ENCODE peak calls at places on chromosomes 2 and 18, in seven cellular contexts. Q is left ventricle myocardium inferior, W is endothelial cell, Y is prostate gland, O is heart right ventricle, Z is keratinocyte, X is kidney. H is an unnamed sample.

GRCh38 chr2:34961822-34962221 is 1362.7 kb upstream of the FAM98A start:
- DNase-seq in O (no peak), Q (no peak), Z (no peak), X (no peak), Y (no peak), W (no peak), H (no peak)

GRCh38 chr2:197310271-197310939 is at the start of gene ANKRD44:
- DNase-seq in W (peak), Z (no peak), Q (peak), X (peak), Y (peak), O (peak), H (peak)

GRCh38 chr2:70896765-70897202 is 38.9 kb upstream of the ATP6V1B1 start:
- DNase-seq in Y (no peak), W (no peak), O (no peak), X (no peak), Q (no peak), Z (no peak), H (no peak)

GRCh38 chr2:240308111-240308651 is 127.3 kb upstream of the GPC1 start:
- DNase-seq in Q (no peak), O (no peak), W (no peak), X (no peak), Z (no peak), Y (no peak), H (no peak)

GRCh38 chr2:45344502-45344901 is 266.6 kb downstream of the SRBD1 start:
- DNase-seq in W (no peak), Z (no peak), O (no peak), Y (no peak), Q (no peak), X (no peak), H (no peak)

GRCh38 chr2:132577693-132578092 is 92.3 kb downstream of the LYPD1 start:
- DNase-seq in X (no peak), Y (no peak), Z (no peak), W (no peak), Q (no peak), O (no peak), H (no peak)

GRCh38 chr18:63405986-63406385 is 16.3 kb downstream of the VPS4B start:
- DNase-seq in X (no peak), Q (peak), O (no peak), Y (peak), Z (no peak), W (no peak), H (no peak)

GRCh38 chr2:237298323-237299118 is 115.4 kb downstream of the COL6A3 start:
- DNase-seq in Q (no peak), Y (peak), X (peak), Z (peak), O (no peak), W (no peak), H (no peak)

GRCh38 chr2:57855207-57855606 is 191.4 kb upstream of the VRK2 start:
- DNase-seq in O (no peak), X (no peak), Z (no peak), W (no peak), Q (no peak), Y (no peak), H (no peak)

GRCh38 chr18:78477840-78478239 is 501.8 kb upstream of the SALL3 start:
- DNase-seq in Q (no peak), W (no peak), O (no peak), Z (no peak), Y (no peak), X (no peak), H (no peak)

GRCh38 chr2:237210763-237211162 is 125.1 kb downstream of the COPS8 start:
- DNase-seq in X (no peak), O (peak), Y (no peak), W (no peak), Z (no peak), Q (peak), H (no peak)

GRCh38 chr18:41410007-41410406 is 545.0 kb upstream of the PIK3C3 start:
- DNase-seq in W (no peak), X (no peak), Y (no peak), Q (no peak), Z (no peak), O (no peak), H (no peak)

GRCh38 chr18:59651071-59651470 is 46.2 kb downstream of the CCBE1 start:
- DNase-seq in Q (no peak), X (no peak), Y (no peak), W (no peak), O (no peak), Z (no peak), H (no peak)

GRCh38 chr18:2573408-2573807 is 2.1 kb downstream of the NDC80 start:
- DNase-seq in Q (no peak), O (no peak), Y (no peak), Z (no peak), X (no peak), W (no peak), H (no peak)

GRCh38 chr2:5479265-5479928 is 212.8 kb upstream of the SOX11 start:
- DNase-seq in Q (no peak), W (no peak), X (no peak), Z (no peak), O (no peak), Y (no peak), H (no peak)

GRCh38 chr2:85778646-85779364 is 25.0 kb downstream of the ATOH8 start:
- DNase-seq in Z (no peak), W (no peak), Q (no peak), O (no peak), X (peak), Y (no peak), H (no peak)

GRCh38 chr2:237692601-237693079 is 65.3 kb downstream of the LRRFIP1 start:
- DNase-seq in O (peak), X (peak), W (no peak), Q (peak), Z (no peak), Y (no peak), H (no peak)

GRCh38 chr2:174680221-174680620 is 82.6 kb upstream of the WIPF1 start:
- DNase-seq in W (no peak), X (no peak), O (no peak), Z (no peak), Y (no peak), Q (no peak), H (no peak)

GRCh38 chr2:220270506-220271070 is 643.2 kb downstream of the SLC4A3 start:
- DNase-seq in Q (no peak), X (no peak), O (no peak), Y (no peak), W (no peak), Z (no peak), H (no peak)

GRCh38 chr2:74573747-74574562 is 19.4 kb downstream of the DOK1 start:
- DNase-seq in Z (peak), Y (no peak), W (no peak), X (no peak), Q (no peak), O (no peak), H (no peak)

GRCh38 chr2:219285894-219286425 is 6.8 kb downstream of the DNAJB2 start:
- DNase-seq in Q (no peak), W (no peak), Y (peak), O (no peak), X (no peak), Z (no peak), H (no peak)

GRCh38 chr2:168002021-168002553 is 245.3 kb downstream of the STK39 start:
- DNase-seq in O (no peak), X (no peak), W (no peak), Y (no peak), Q (no peak), Z (no peak), H (no peak)

GRCh38 chr2:64692401-64692800 is 38.7 kb upstream of the SERTAD2 start:
- DNase-seq in Q (no peak), O (no peak), Y (no peak), W (no peak), X (no peak), Z (no peak), H (no peak)

GRCh38 chr2:42196403-42197267 is 27.5 kb downstream of the EML4 start:
- DNase-seq in Z (no peak), Q (no peak), O (no peak), W (peak), X (no peak), Y (no peak), H (no peak)

GRCh38 chr2:55482186-55482945 is 37.2 kb upstream of the CFAP36 start:
- DNase-seq in X (no peak), Y (no peak), Z (no peak), W (no peak), Q (no peak), O (no peak), H (no peak)

GRCh38 chr2:105393373-105394055 is 5.3 kb downstream of the FHL2 start:
- DNase-seq in O (no peak), Z (no peak), Y (no peak), X (no peak), Q (peak), W (no peak), H (no peak)

GRCh38 chr18:71665131-71665530 is 879.0 kb downstream of the CBLN2 start:
- DNase-seq in Y (no peak), X (no peak), Z (no peak), Q (no peak), O (no peak), W (no peak), H (no peak)

DNA sequence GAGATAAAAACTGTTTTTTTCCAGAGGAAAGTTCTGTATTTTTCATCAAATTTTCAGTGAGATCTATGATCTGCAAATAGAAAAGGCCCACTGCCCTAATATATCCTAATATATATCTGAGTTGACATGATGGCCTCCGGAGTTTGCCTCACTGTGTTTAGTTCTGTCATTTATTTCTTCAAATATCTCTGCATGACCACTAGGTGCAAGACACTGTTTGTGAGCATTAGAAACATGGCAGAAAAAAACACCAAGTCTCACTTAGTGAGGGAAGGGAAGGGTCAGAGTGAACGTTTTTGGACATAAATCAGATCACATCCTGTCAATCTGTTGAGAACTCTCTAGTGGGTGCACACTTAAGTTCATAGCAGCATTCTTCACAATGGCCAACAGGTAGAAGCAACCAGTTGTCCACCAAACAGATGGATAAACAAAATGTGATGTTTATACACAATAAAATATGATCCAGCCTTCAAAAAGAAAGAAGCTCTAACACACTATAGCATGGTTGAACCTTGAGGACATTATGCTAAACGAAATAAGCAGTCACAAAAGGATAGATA is 53.4 kb downstream of the SPIRE1 start:
- DNase-seq in O (no peak), Z (no peak), Y (no peak), X (no peak), Q (no peak), W (no peak), H (no peak)
- TF ChIP-seq CTCF in O (no peak), Z (no peak), Y (no peak), X (no peak), Q (no peak), W (peak), H (peak)

GRCh38 chr2:1664076-1664605 is 80.2 kb downstream of the PXDN start:
- DNase-seq in X (no peak), Z (no peak), Y (no peak), Q (no peak), O (no peak), W (no peak), H (no peak)
- TF ChIP-seq CTCF in X (no peak), Z (no peak), Y (no peak), Q (no peak), O (no peak), W (no peak), H (no peak)

DNA sequence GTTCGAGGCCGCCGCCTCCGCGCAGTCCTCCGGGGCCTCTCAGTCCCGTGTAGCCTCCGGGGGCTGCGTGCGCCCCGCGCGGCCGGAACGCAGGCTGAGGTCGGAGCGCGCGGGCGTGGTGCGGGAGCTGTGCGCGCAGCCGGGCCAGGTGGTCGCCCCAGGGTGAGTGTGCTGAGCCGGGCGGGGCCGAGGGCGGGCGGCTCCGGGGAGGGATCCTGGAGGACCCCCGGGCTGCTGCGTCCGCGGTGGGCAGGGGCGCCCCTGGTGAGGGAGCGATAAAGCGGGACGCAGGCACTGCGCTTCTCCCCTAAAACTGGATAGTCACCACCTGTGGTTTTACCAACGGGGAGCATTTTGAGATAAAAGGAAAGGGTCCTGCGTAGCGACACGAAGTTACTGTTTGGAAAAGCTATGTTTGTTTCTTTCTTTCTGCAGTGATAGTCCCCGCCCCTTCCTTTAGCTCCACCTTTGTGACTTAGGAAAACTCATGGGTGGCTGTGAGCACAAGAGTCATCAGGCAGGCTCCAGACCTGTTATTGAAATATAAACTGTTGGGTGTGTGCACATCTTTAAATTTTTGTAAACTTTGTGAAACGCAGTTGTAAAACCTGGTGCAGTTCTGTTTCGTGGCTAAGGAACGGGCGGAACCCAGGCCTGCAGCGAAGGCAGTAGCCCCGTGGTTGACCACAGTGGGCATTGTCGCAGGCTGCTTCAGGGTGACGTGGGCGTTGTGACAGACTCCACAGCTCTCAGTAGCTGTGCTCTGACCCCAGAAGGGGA is 687 bp downstream of the CTDP1 start:
- DNase-seq in X (peak), O (peak), Z (no peak), W (peak), Y (peak), Q (no peak), H (no peak)
- TF ChIP-seq CTCF in X (no peak), O (no peak), Z (no peak), W (no peak), Y (no peak), Q (peak), H (peak)

DNA sequence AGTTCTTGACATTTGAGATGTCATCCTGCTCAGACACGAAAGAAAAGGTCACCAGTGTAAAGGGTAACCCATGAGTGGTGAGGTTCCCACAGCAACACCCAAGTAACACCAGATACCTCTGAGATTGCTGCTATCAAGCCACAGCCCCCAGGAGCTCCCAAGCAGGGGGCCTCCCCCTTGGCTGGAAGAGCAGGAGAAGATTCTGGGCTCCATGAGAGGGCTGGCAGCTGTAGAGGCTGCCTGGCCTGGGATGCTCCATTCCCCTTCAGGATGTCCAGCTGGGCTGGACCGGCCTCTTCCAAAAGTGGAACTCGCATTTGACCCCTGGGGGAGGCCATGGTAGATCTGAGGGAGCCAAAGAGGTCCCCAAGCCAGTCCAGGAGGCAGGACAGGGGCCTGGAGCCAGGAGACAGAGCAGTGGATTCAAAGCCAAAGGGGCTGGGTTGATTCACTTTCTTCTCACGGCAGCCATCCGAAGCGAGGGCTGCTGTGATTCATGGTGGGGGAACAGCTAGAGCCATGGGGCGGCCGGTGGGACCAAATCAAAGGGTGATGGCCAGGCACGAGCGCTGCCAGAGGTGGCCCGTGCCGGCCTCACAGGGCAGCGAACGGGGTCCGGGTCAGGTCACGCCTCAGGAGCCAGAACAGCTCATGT is 95.3 kb upstream of the ID2 start:
- DNase-seq in Z (no peak), Y (no peak), X (peak), Q (no peak), O (no peak), W (no peak), H (no peak)
- TF ChIP-seq CTCF in Z (no peak), Y (no peak), X (no peak), Q (no peak), O (no peak), W (no peak), H (no peak)

GRCh38 chr2:332592-332991 is 44.7 kb upstream of the ALKAL2 start:
- DNase-seq in X (no peak), O (no peak), Y (no peak), W (no peak), Q (no peak), Z (no peak), H (no peak)
- TF ChIP-seq CTCF in X (no peak), O (no peak), Y (no peak), W (peak), Q (no peak), Z (no peak), H (no peak)

DNA sequence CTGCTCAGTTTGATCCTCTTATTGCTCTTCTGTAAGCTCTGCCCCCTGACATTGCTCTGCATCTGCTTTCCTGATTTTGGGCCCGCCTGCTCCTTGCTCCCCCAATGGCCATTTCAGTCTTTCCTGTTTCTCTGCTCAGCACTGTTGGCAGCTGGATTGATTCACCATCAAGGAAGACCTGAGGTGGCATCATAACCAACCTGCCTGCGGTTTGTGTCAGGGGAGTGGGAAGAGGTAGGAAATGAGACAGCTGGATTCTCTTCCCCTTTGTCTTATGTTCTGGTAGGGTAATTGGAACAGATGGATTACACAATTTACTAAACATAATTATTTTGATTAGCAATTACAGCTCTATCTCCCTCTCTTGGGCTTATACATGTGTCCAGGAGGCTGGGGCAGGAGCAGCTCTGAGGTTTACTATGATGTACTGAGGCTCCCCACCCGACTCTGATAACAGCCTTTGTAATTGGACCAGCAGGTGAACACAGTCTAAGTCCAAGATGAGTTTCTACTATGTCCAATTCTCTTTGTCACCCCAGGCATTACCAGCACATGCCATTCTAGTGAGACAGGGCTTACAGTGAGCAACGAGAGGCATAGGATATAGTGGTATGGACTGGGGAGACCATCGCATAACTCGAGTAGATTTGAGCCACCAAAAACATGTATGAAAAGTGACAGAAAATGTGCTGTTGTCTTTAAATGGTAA is 151.8 kb upstream of the MMADHC start:
- DNase-seq in Q (no peak), Y (no peak), Z (no peak), X (no peak), O (no peak), W (no peak), H (no peak)
- TF ChIP-seq CTCF in Q (no peak), Y (no peak), Z (no peak), X (no peak), O (no peak), W (no peak), H (no peak)

GRCh38 chr2:180240774-180241173 is 233.7 kb upstream of the CWC22 start:
- DNase-seq in W (no peak), Z (no peak), X (no peak), O (no peak), Y (no peak), Q (no peak), H (no peak)
- TF ChIP-seq CTCF in W (no peak), Z (peak), X (no peak), O (no peak), Y (no peak), Q (no peak), H (no peak)

GRCh38 chr18:47528343-47528742 is 276.9 kb upstream of the SKOR2 start:
- DNase-seq in W (no peak), X (no peak), O (no peak), Q (no peak), Z (no peak), Y (no peak), H (no peak)

GRCh38 chr18:47530695-47531094 is 279.2 kb upstream of the SKOR2 start:
- DNase-seq in Q (no peak), Y (no peak), Z (no peak), X (no peak), W (no peak), O (no peak), H (no peak)

GRCh38 chr18:47526147-47526546 is 274.7 kb upstream of the SKOR2 start:
- DNase-seq in W (no peak), X (no peak), O (no peak), Q (no peak), Z (no peak), Y (no peak), H (no peak)

DNA sequence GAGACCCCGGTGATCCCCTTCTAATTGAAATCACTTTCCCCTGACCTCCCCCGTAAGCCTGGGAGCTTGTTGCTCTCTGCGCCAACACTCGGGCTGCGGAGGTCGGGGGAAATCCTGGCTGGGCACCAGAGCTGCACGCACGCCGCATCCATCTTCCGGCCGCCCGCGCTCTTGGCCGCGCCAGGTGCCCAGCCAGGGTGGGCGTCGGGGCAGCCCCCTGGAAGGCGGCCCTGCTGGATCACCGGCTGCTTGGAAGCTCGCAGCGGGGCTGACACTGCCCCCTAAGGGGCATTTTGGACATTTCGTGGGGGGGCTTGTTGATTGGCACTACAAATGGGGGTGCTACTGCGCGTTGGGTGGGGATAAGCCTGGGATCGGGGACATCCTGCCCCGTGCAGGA is 280.3 kb upstream of the SKOR2 start:
- DNase-seq in X (no peak), O (no peak), Q (no peak), Z (no peak), Y (no peak), W (no peak), H (no peak)
- TF ChIP-seq CTCF in X (no peak), O (peak), Q (peak), Z (no peak), Y (no peak), W (no peak), H (no peak)

GRCh38 chr2:227932403-227932802 is 61.0 kb downstream of the DAW1 start:
- DNase-seq in O (no peak), Z (no peak), Q (no peak), X (no peak), W (no peak), Y (no peak), H (no peak)
- TF ChIP-seq CTCF in O (no peak), Z (no peak), Q (no peak), X (no peak), W (no peak), Y (no peak), H (no peak)

H was measured in neural crest cell.